ENCODE peak calls at places on chromosomes 4 and X, in nine cellular contexts. One of them, this sample, is unnamed.

GRCh38 chr4:52058275-52058674 is 7.2 kb downstream of the SPATA18 start:
- DNase-seq in activated CD4-positive, alpha-beta T cell treated with anti-CD3 and anti-CD28 coated beads, Interleukin-2, amount 10 ng/mL, durations not matched to agents 7 days and 5 days: no peak
- DNase-seq in GM12865: no peak
- DNase-seq in HT1080: no peak
- DNase-seq in left lung: no peak
- DNase-seq in stimulated activated naive CD8-positive, alpha-beta T cell treated with anti-CD3 and anti-CD28 coated beads, Interleukin-15, Interleukin-2, amounts not matched to agents 100 U/mL and 50 U/mL, for 24 hours: no peak
- DNase-seq in bronchial epithelial cell: no peak
- DNase-seq in NCI-H345: no peak
- DNase-seq in C1 segment of cervical spinal cord: no peak
- DNase-seq in this sample: no peak

GRCh38 chr4:109052699-109053656 is 249.5 kb downstream of the COL25A1 start:
- DNase-seq in NCI-H345: no peak
- DNase-seq in activated CD4-positive, alpha-beta T cell treated with anti-CD3 and anti-CD28 coated beads, Interleukin-2, amount 10 ng/mL, durations not matched to agents 7 days and 5 days: no peak
- DNase-seq in stimulated activated naive CD8-positive, alpha-beta T cell treated with anti-CD3 and anti-CD28 coated beads, Interleukin-15, Interleukin-2, amounts not matched to agents 100 U/mL and 50 U/mL, for 24 hours: no peak
- DNase-seq in HT1080: no peak
- DNase-seq in left lung: no peak
- DNase-seq in bronchial epithelial cell: no peak
- DNase-seq in GM12865: no peak
- DNase-seq in C1 segment of cervical spinal cord: no peak
- DNase-seq in this sample: no peak

GRCh38 chr4:159505275-159505975 is 402.5 kb downstream of the RAPGEF2 start:
- DNase-seq in C1 segment of cervical spinal cord: no peak
- DNase-seq in HT1080: no peak
- DNase-seq in stimulated activated naive CD8-positive, alpha-beta T cell treated with anti-CD3 and anti-CD28 coated beads, Interleukin-15, Interleukin-2, amounts not matched to agents 100 U/mL and 50 U/mL, for 24 hours: no peak
- DNase-seq in bronchial epithelial cell: no peak
- DNase-seq in left lung: no peak
- DNase-seq in GM12865: no peak
- DNase-seq in activated CD4-positive, alpha-beta T cell treated with anti-CD3 and anti-CD28 coated beads, Interleukin-2, amount 10 ng/mL, durations not matched to agents 7 days and 5 days: no peak
- DNase-seq in NCI-H345: no peak
- DNase-seq in this sample: no peak

GRCh38 chr4:112910109-112910736 is 139.2 kb upstream of the ANK2 start:
- DNase-seq in bronchial epithelial cell: no peak
- DNase-seq in NCI-H345: no peak
- DNase-seq in left lung: no peak
- DNase-seq in HT1080: no peak
- DNase-seq in C1 segment of cervical spinal cord: peak; percentile 64
- DNase-seq in activated CD4-positive, alpha-beta T cell treated with anti-CD3 and anti-CD28 coated beads, Interleukin-2, amount 10 ng/mL, durations not matched to agents 7 days and 5 days: no peak
- DNase-seq in GM12865: no peak
- DNase-seq in stimulated activated naive CD8-positive, alpha-beta T cell treated with anti-CD3 and anti-CD28 coated beads, Interleukin-15, Interleukin-2, amounts not matched to agents 100 U/mL and 50 U/mL, for 24 hours: no peak
- DNase-seq in this sample: no peak

GRCh38 chr4:119303587-119304305 is 18.2 kb downstream of the FABP2 start:
- DNase-seq in NCI-H345: no peak
- DNase-seq in activated CD4-positive, alpha-beta T cell treated with anti-CD3 and anti-CD28 coated beads, Interleukin-2, amount 10 ng/mL, durations not matched to agents 7 days and 5 days: no peak
- DNase-seq in C1 segment of cervical spinal cord: no peak
- DNase-seq in stimulated activated naive CD8-positive, alpha-beta T cell treated with anti-CD3 and anti-CD28 coated beads, Interleukin-15, Interleukin-2, amounts not matched to agents 100 U/mL and 50 U/mL, for 24 hours: no peak
- DNase-seq in HT1080: no peak
- DNase-seq in GM12865: no peak
- DNase-seq in bronchial epithelial cell: peak; percentile 19
- DNase-seq in left lung: no peak
- DNase-seq in this sample: no peak

GRCh38 chr4:71188951-71189350 is 149.9 kb upstream of the SLC4A4 start:
- DNase-seq in bronchial epithelial cell: no peak
- DNase-seq in left lung: no peak
- DNase-seq in NCI-H345: no peak
- DNase-seq in stimulated activated naive CD8-positive, alpha-beta T cell treated with anti-CD3 and anti-CD28 coated beads, Interleukin-15, Interleukin-2, amounts not matched to agents 100 U/mL and 50 U/mL, for 24 hours: no peak
- DNase-seq in C1 segment of cervical spinal cord: no peak
- DNase-seq in GM12865: no peak
- DNase-seq in HT1080: no peak
- DNase-seq in activated CD4-positive, alpha-beta T cell treated with anti-CD3 and anti-CD28 coated beads, Interleukin-2, amount 10 ng/mL, durations not matched to agents 7 days and 5 days: no peak
- DNase-seq in this sample: no peak

GRCh38 chr4:37994569-37994968 is 34.4 kb downstream of the PTTG2 start:
- DNase-seq in C1 segment of cervical spinal cord: no peak
- DNase-seq in stimulated activated naive CD8-positive, alpha-beta T cell treated with anti-CD3 and anti-CD28 coated beads, Interleukin-15, Interleukin-2, amounts not matched to agents 100 U/mL and 50 U/mL, for 24 hours: no peak
- DNase-seq in NCI-H345: no peak
- DNase-seq in left lung: no peak
- DNase-seq in GM12865: peak; percentile 47
- DNase-seq in bronchial epithelial cell: no peak
- DNase-seq in activated CD4-positive, alpha-beta T cell treated with anti-CD3 and anti-CD28 coated beads, Interleukin-2, amount 10 ng/mL, durations not matched to agents 7 days and 5 days: no peak
- DNase-seq in HT1080: no peak
- DNase-seq in this sample: no peak

GRCh38 chr4:71338846-71339593 is at the start of gene SLC4A4:
- DNase-seq in NCI-H345: no peak
- DNase-seq in bronchial epithelial cell: peak; percentile 50
- DNase-seq in GM12865: peak; percentile 72
- DNase-seq in C1 segment of cervical spinal cord: no peak
- DNase-seq in HT1080: peak; percentile 94
- DNase-seq in stimulated activated naive CD8-positive, alpha-beta T cell treated with anti-CD3 and anti-CD28 coated beads, Interleukin-15, Interleukin-2, amounts not matched to agents 100 U/mL and 50 U/mL, for 24 hours: no peak
- DNase-seq in activated CD4-positive, alpha-beta T cell treated with anti-CD3 and anti-CD28 coated beads, Interleukin-2, amount 10 ng/mL, durations not matched to agents 7 days and 5 days: peak; percentile 7
- DNase-seq in left lung: no peak
- DNase-seq in this sample: no peak

GRCh38 chrX:72498782-72499181 is 73.9 kb downstream of the HDAC8 start:
- DNase-seq in bronchial epithelial cell: peak; percentile 8
- DNase-seq in NCI-H345: no peak
- DNase-seq in GM12865: peak; percentile 4
- DNase-seq in C1 segment of cervical spinal cord: no peak
- DNase-seq in stimulated activated naive CD8-positive, alpha-beta T cell treated with anti-CD3 and anti-CD28 coated beads, Interleukin-15, Interleukin-2, amounts not matched to agents 100 U/mL and 50 U/mL, for 24 hours: no peak
- DNase-seq in HT1080: peak; percentile 0
- DNase-seq in activated CD4-positive, alpha-beta T cell treated with anti-CD3 and anti-CD28 coated beads, Interleukin-2, amount 10 ng/mL, durations not matched to agents 7 days and 5 days: no peak
- DNase-seq in left lung: no peak
- DNase-seq in this sample: no peak

This sample was measured in K562.